ENCODE peak calls at places on chromosomes 5 and 9, in four cellular contexts. One of them, this sample, is unnamed.

GRCh38 chr5:8070138-8070537 is 201.2 kb downstream of the MTRR start:
- DNase-seq in suprapubic skin: no peak
- DNase-seq in neuronal stem cell: no peak
- DNase-seq in HT-29: no peak
- DNase-seq in this sample: no peak

GRCh38 chr5:179731791-179732411 is 721 bp upstream of the MAML1 start:
- DNase-seq in suprapubic skin: peak
- DNase-seq in HT-29: peak
- DNase-seq in neuronal stem cell: no peak
- DNase-seq in this sample: no peak

GRCh38 chr9:1443450-1443849 is 393.3 kb downstream of the DMRT2 start:
- DNase-seq in neuronal stem cell: no peak
- DNase-seq in suprapubic skin: no peak
- DNase-seq in HT-29: no peak
- DNase-seq in this sample: no peak

GRCh38 chr5:56010431-56010830 is 15.7 kb upstream of the IL6ST start:
- DNase-seq in HT-29: no peak
- DNase-seq in neuronal stem cell: no peak
- DNase-seq in suprapubic skin: no peak
- DNase-seq in this sample: no peak

GRCh38 chr9:121023064-121023463 is 27.0 kb downstream of the C5 start:
- DNase-seq in HT-29: peak
- DNase-seq in suprapubic skin: no peak
- DNase-seq in neuronal stem cell: no peak
- DNase-seq in this sample: no peak

GRCh38 chr5:133421806-133422205 is 190.5 kb downstream of the FSTL4 start:
- DNase-seq in neuronal stem cell: no peak
- DNase-seq in HT-29: no peak
- DNase-seq in suprapubic skin: no peak
- DNase-seq in this sample: no peak

GRCh38 chr5:148306446-148306845 is 5.8 kb upstream of the SPINK7 start:
- DNase-seq in neuronal stem cell: no peak
- DNase-seq in suprapubic skin: no peak
- DNase-seq in HT-29: peak
- DNase-seq in this sample: no peak

GRCh38 chr9:72006481-72006880 is 53.9 kb downstream of the C9orf57 start:
- DNase-seq in suprapubic skin: no peak
- DNase-seq in neuronal stem cell: no peak
- DNase-seq in HT-29: no peak
- DNase-seq in this sample: no peak

GRCh38 chr5:16412556-16412955 is 53.0 kb downstream of the ZNF622 start:
- DNase-seq in HT-29: no peak
- DNase-seq in suprapubic skin: no peak
- DNase-seq in neuronal stem cell: no peak
- DNase-seq in this sample: no peak

GRCh38 chr9:126672634-126673284 is 59.0 kb downstream of the LMX1B start:
- DNase-seq in neuronal stem cell: no peak
- DNase-seq in HT-29: no peak
- DNase-seq in suprapubic skin: no peak
- DNase-seq in this sample: no peak

GRCh38 chr5:122182491-122182921 is 53.2 kb downstream of the ZNF474 start:
- DNase-seq in suprapubic skin: peak
- DNase-seq in HT-29: peak
- DNase-seq in neuronal stem cell: no peak
- DNase-seq in this sample: no peak

GRCh38 chr5:151699071-151699901 is 12.6 kb upstream of the SPARC start:
- DNase-seq in suprapubic skin: peak
- DNase-seq in neuronal stem cell: no peak
- DNase-seq in HT-29: no peak
- DNase-seq in this sample: no peak

GRCh38 chr5:57684299-57684702 is 201.7 kb upstream of the ACTBL2 start:
- DNase-seq in neuronal stem cell: no peak
- DNase-seq in HT-29: no peak
- DNase-seq in suprapubic skin: no peak
- DNase-seq in this sample: peak

GRCh38 chr9:137516144-137516917 is 33.9 kb downstream of the PNPLA7 start:
- DNase-seq in HT-29: no peak
- DNase-seq in neuronal stem cell: no peak
- DNase-seq in suprapubic skin: no peak
- DNase-seq in this sample: no peak

GRCh38 chr9:98584059-98584458 is 124.7 kb downstream of the GABBR2 start:
- DNase-seq in suprapubic skin: no peak
- DNase-seq in HT-29: no peak
- DNase-seq in neuronal stem cell: no peak
- DNase-seq in this sample: no peak

GRCh38 chr9:69376651-69377050 is 51.6 kb downstream of the ENTREP1 start:
- DNase-seq in HT-29: no peak
- DNase-seq in suprapubic skin: no peak
- DNase-seq in neuronal stem cell: no peak
- DNase-seq in this sample: peak

GRCh38 chr5:153824909-153825308 is 213.8 kb downstream of the FAM114A2 start:
- DNase-seq in HT-29: no peak
- DNase-seq in suprapubic skin: no peak
- DNase-seq in neuronal stem cell: no peak
- DNase-seq in this sample: no peak

GRCh38 chr5:82277613-82277986 is 554 bp downstream of the RPS23 start:
- DNase-seq in HT-29: no peak
- DNase-seq in neuronal stem cell: no peak
- DNase-seq in suprapubic skin: no peak
- DNase-seq in this sample: no peak

GRCh38 chr5:58902765-58903164 is 319.9 kb downstream of the RAB3C start:
- DNase-seq in neuronal stem cell: no peak
- DNase-seq in HT-29: no peak
- DNase-seq in suprapubic skin: no peak
- DNase-seq in this sample: no peak

GRCh38 chr9:137482094-137482781 is 23.1 kb upstream of the NSMF start:
- DNase-seq in suprapubic skin: peak
- DNase-seq in neuronal stem cell: no peak
- DNase-seq in HT-29: peak
- DNase-seq in this sample: no peak

GRCh38 chr9:125409637-125410521 is 148.3 kb downstream of the GAPVD1 start:
- DNase-seq in suprapubic skin: no peak
- DNase-seq in HT-29: peak
- DNase-seq in neuronal stem cell: no peak
- DNase-seq in this sample: peak

GRCh38 chr9:69307446-69308216 is 17.4 kb upstream of the ENTREP1 start:
- DNase-seq in neuronal stem cell: peak
- DNase-seq in suprapubic skin: no peak
- DNase-seq in HT-29: no peak
- DNase-seq in this sample: no peak

GRCh38 chr5:115859378-115859777 is 17.6 kb downstream of the AP3S1 start:
- DNase-seq in HT-29: no peak
- DNase-seq in neuronal stem cell: no peak
- DNase-seq in suprapubic skin: no peak
- DNase-seq in this sample: no peak

GRCh38 chr5:76251656-76252055 is 151.4 kb upstream of the IQGAP2 start:
- DNase-seq in neuronal stem cell: no peak
- DNase-seq in suprapubic skin: no peak
- DNase-seq in HT-29: no peak
- DNase-seq in this sample: no peak

GRCh38 chr5:141969783-141970741 is 1.2 kb downstream of the RNF14 start:
- DNase-seq in HT-29: peak
- DNase-seq in suprapubic skin: no peak
- DNase-seq in neuronal stem cell: no peak
- DNase-seq in this sample: no peak

GRCh38 chr5:180045889-180046499 is 25.6 kb downstream of the RNF130 start:
- DNase-seq in suprapubic skin: no peak
- DNase-seq in HT-29: no peak
- DNase-seq in neuronal stem cell: no peak
- DNase-seq in this sample: no peak

GRCh38 chr5:180333661-180334060 is 19.5 kb downstream of the GFPT2 start:
- DNase-seq in HT-29: no peak
- DNase-seq in suprapubic skin: no peak
- DNase-seq in neuronal stem cell: no peak
- DNase-seq in this sample: no peak

GRCh38 chr9:84101892-84102632 is 121.5 kb downstream of the RMI1 start:
- DNase-seq in suprapubic skin: no peak
- DNase-seq in HT-29: no peak
- DNase-seq in neuronal stem cell: no peak
- DNase-seq in this sample: no peak

GRCh38 chr5:167820266-167820988 is 471.0 kb upstream of the WWC1 start:
- DNase-seq in neuronal stem cell: no peak
- DNase-seq in suprapubic skin: no peak
- DNase-seq in HT-29: no peak
- DNase-seq in this sample: peak